ENCODE peak calls at places on chromosomes 7 and 10, in seven cellular contexts. X is endothelial cell of umbilical vein, C is heart left ventricle, V is K562, P is body of pancreas, I is spleen, A is A549. L is an unnamed sample.

GRCh38 chr10:105807930-105808587 is 1167.0 kb downstream of the SORCS3 start:
- DNase-seq in I (no peak), P (no peak), A (no peak), X (no peak), V (no peak), C (no peak), L (no peak)

GRCh38 chr7:64639267-64640001 is 26.5 kb upstream of the ZNF107 start:
- DNase-seq in P (no peak), I (no peak), X (no peak), V (no peak), C (no peak), A (no peak), L (no peak)

GRCh38 chr7:134782121-134782623 is 2.7 kb downstream of the CALD1 start:
- DNase-seq in X (peak), P (no peak), V (no peak), I (no peak), C (no peak), A (no peak), L (no peak)

GRCh38 chr10:6202098-6202683 is 541 bp upstream of the PFKFB3 start:
- DNase-seq in X (no peak), C (no peak), P (no peak), I (no peak), V (no peak), A (no peak), L (no peak)

GRCh38 chr7:74324499-74325229 is 35.5 kb downstream of the CLIP2 start:
- DNase-seq in A (no peak), P (peak), I (no peak), C (no peak), X (no peak), V (no peak), L (no peak)

GRCh38 chr7:14604606-14605005 is 297.9 kb downstream of the DGKB start:
- DNase-seq in C (no peak), V (no peak), I (no peak), A (no peak), P (no peak), X (no peak), L (no peak)

GRCh38 chr10:104638861-104639594 is 2.1 kb upstream of the SORCS3 start:
- DNase-seq in I (peak), V (peak), C (no peak), A (peak), P (peak), X (no peak), L (no peak)

GRCh38 chr7:43143918-43144589 is 31.6 kb downstream of the HECW1 start:
- DNase-seq in X (no peak), A (no peak), P (no peak), I (no peak), V (no peak), C (no peak), L (no peak)

GRCh38 chr7:5695037-5695708 is 86.3 kb downstream of the RNF216 start:
- DNase-seq in V (no peak), C (peak), P (peak), A (no peak), X (no peak), I (peak), L (no peak)

GRCh38 chr7:250523-250922 is 39.4 kb upstream of the FOXL3 start:
- DNase-seq in C (no peak), P (no peak), A (no peak), I (no peak), V (no peak), X (no peak), L (no peak)

GRCh38 chr7:74598558-74598957 is 59.0 kb upstream of the GTF2I start:
- DNase-seq in P (no peak), I (no peak), X (no peak), A (no peak), V (no peak), C (no peak), L (peak)

GRCh38 chr7:55309040-55309991 is 55.8 kb upstream of the LANCL2 start:
- DNase-seq in X (no peak), V (no peak), C (no peak), A (no peak), I (peak), P (peak), L (no peak)

GRCh38 chr7:35038340-35038738 is 1.1 kb upstream of the DPY19L1 start:
- DNase-seq in X (no peak), A (no peak), C (no peak), V (no peak), P (no peak), I (no peak), L (no peak)

GRCh38 chr7:35037211-35037525 is at the start of gene DPY19L1:
- DNase-seq in A (no peak), X (no peak), C (no peak), P (no peak), V (no peak), I (no peak), L (no peak)

GRCh38 chr7:35036361-35037171 is 719 bp downstream of the DPY19L1 start:
- DNase-seq in V (peak), C (peak), X (peak), P (peak), A (peak), I (peak), L (peak)

GRCh38 chr7:35037526-35038339 is 448 bp upstream of the DPY19L1 start:
- DNase-seq in A (peak), P (peak), V (peak), X (peak), C (peak), I (peak), L (peak)

DNA sequence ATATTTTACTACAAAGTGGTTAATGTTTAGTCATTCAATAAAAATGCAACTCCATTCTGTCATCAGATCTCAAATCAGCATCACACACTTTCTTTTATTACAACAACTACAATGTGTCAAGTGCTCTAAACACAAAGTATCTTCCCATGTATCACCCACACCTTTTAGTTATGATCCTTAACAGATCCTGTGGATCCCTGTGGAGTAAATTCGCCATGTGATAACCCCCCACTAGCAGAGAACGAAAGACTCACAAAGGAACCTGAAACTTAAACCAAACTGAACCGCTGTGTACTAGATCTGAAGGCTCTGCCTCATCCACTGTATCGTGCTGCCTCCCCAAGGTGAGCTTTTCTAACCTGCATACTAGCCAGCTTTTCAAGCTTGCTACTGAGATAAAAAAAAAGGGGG is 1.8 kb downstream of the DPY19L1 start:
- DNase-seq in V (peak), C (no peak), A (peak), I (no peak), P (peak), X (peak), L (peak)
- TF ChIP-seq POLR2A in V (no peak), C (no peak), A (no peak), I (no peak), P (no peak), X (no peak), L (no peak)

GRCh38 chr7:72925546-72926120 is 738 bp downstream of the POM121 start:
- DNase-seq in C (no peak), I (no peak), P (no peak), V (peak), X (peak), A (no peak), L (no peak)

GRCh38 chr7:72919256-72919775 is 5.6 kb upstream of the POM121 start:
- DNase-seq in X (no peak), A (no peak), I (no peak), V (no peak), C (no peak), P (no peak), L (no peak)

GRCh38 chr7:72924417-72924747 is 513 bp upstream of the POM121 start:
- DNase-seq in V (no peak), I (no peak), X (no peak), A (no peak), C (no peak), P (no peak), L (no peak)

DNA sequence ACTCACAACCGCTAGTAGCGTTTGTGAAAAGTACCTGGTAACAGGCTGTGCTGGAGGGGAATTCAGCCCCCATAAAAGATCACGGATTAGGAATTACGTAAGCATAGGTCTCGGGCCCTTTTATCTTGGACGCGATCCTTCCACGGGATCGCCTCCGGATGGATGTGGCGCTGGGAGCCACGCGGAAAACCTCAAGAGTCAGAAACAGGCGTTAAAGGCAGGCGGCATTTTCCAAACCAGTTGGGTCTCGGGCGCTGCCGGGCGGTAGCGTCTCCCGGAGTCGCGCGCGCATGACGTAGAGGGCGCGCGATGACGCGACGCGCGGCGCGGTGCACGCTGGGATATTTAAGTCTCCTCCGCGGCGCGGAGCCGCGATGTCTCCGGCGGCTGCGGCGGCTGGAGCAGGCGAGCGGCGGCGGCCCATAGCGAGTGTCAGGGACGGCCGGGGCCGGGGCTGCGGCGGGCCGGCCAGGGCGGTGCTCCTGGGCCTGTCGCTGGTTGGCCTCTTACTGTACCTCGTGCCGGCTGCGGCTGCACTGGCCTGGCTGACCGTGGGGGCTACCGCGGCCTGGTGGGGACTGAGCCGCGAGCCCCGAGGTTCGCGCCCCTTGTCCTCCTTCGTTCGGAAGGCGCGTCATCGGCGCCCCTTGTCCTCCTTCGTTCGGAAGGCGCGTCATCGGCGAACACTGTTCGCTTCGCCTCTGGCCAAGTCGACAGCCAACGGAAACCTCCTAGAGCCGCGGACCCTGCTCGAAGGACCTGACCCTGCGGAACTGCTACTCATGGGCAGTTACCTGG is at the start of gene POM121:
- DNase-seq in X (peak), P (peak), I (peak), C (peak), A (peak), V (peak), L (peak)
- TF ChIP-seq POLR2A in X (peak), P (peak), I (no peak), C (no peak), A (peak), V (peak), L (peak)

GRCh38 chr10:91487914-91488577 is 77.9 kb downstream of the HECTD2 start:
- DNase-seq in A (no peak), V (no peak), P (no peak), C (no peak), I (no peak), X (no peak), L (no peak)

GRCh38 chr10:91495402-91495801 is 85.3 kb downstream of the HECTD2 start:
- DNase-seq in I (no peak), X (no peak), C (no peak), A (no peak), V (no peak), P (no peak), L (no peak)

GRCh38 chr10:91493313-91493712 is 83.2 kb downstream of the HECTD2 start:
- DNase-seq in P (no peak), V (peak), I (no peak), A (peak), X (peak), C (no peak), L (peak)
- TF ChIP-seq POLR2A in P (no peak), V (no peak), I (no peak), A (no peak), X (no peak), C (no peak), L (no peak)

GRCh38 chr10:3783313-3783689 is 1.7 kb downstream of the KLF6 start:
- DNase-seq in C (peak), V (peak), I (peak), P (peak), A (no peak), X (no peak), L (no peak)

GRCh38 chr10:3782099-3782455 is 2.9 kb downstream of the KLF6 start:
- DNase-seq in P (peak), C (no peak), X (no peak), V (no peak), I (no peak), A (no peak), L (no peak)

GRCh38 chr10:3783721-3784432 is 1.1 kb downstream of the KLF6 start:
- DNase-seq in P (peak), C (peak), V (peak), A (no peak), I (no peak), X (peak), L (no peak)

GRCh38 chr10:3781458-3782098 is 3.4 kb downstream of the KLF6 start:
- DNase-seq in A (no peak), X (peak), V (no peak), I (peak), P (peak), C (peak), L (no peak)

DNA sequence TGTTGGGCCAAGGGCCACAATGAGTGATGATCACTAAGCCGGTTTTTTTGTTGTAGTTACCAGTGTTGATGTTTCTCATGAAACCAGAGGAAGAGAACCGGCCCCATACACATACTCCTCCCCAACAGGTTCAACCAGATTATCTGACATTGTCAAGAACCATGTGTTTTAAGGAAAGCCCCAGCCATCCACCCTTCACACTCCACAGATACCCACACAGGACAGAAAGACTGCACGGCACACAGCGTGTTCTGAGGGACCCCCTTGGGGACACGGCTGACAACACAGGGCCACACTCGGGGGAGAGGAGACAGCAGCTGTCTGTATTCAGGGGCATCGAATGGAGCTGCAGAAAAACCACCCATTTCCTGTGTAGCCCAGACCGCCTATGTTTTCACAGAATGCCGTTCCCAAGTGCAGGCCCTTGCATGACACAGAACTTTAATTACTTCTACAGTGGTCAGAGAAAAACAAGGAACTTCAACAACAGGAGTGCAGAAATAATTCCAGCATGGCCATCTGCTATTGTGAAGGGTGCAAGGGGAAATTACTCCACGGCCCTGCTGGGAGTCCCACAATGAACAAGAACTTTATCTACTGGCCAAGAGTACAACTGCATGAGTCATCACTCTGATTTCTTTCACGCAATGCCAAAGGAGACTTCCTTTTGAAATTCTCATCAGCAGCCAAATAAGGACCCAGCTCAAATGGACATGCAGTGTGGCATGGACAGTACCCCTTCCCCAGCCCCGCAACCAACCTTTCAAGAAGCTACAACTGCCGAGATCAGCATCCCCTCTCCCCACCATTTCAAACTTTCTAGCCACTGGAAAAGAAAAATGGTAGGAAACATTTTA is 2.3 kb downstream of the KLF6 start:
- DNase-seq in V (peak), A (no peak), X (peak), P (peak), I (peak), C (peak), L (no peak)
- TF ChIP-seq POLR2A in V (peak), A (no peak), X (peak), P (peak), I (no peak), C (no peak), L (peak)

GRCh38 chr7:105678811-105679495 is 97.7 kb upstream of the EFCAB10 start:
- DNase-seq in P (peak), V (peak), C (peak), I (peak), X (peak), A (no peak), L (no peak)
- TF ChIP-seq POLR2A in P (no peak), V (no peak), C (no peak), I (no peak), X (no peak), A (no peak), L (no peak)